ENCODE peak calls at places on chromosomes 5 and 9, in eight cellular contexts. One of them, this sample, is unnamed.

GRCh38 chr5:135085936-135086235 is 51.9 kb upstream of the PITX1 start:
- DNase-seq in stimulated activated CD8-positive, alpha-beta memory T cell treated with anti-CD3 and anti-CD28 coated beads, Interleukin-12 subunit alpha, Interleukin-12 subunit beta, amount 100 ng/mL, for 1 hour: no peak
- DNase-seq in HS-5: no peak
- DNase-seq in stimulated activated CD4-positive, alpha-beta T cell treated with anti-CD3 and anti-CD28 coated beads, Interleukin-1b, Interleukin-23, amount 100 ng/mL, for 24 hours: no peak
- DNase-seq in activated CD8-positive, alpha-beta memory T cell treated with anti-CD3 and anti-CD28 coated beads for 24 hours: no peak
- DNase-seq in NCI-H1105 treated with DMSO at 0.1 percent for 48 hours: no peak
- DNase-seq in NCI-H1048: no peak
- DNase-seq in KG1: no peak
- DNase-seq in this sample: no peak

GRCh38 chr5:32230356-32231099 is 56.4 kb upstream of the GOLPH3 start:
- DNase-seq in stimulated activated CD8-positive, alpha-beta memory T cell treated with anti-CD3 and anti-CD28 coated beads, Interleukin-12 subunit alpha, Interleukin-12 subunit beta, amount 100 ng/mL, for 1 hour: no peak
- DNase-seq in HS-5: no peak
- DNase-seq in stimulated activated CD4-positive, alpha-beta T cell treated with anti-CD3 and anti-CD28 coated beads, Interleukin-1b, Interleukin-23, amount 100 ng/mL, for 24 hours: no peak
- DNase-seq in activated CD8-positive, alpha-beta memory T cell treated with anti-CD3 and anti-CD28 coated beads for 24 hours: no peak
- DNase-seq in NCI-H1105 treated with DMSO at 0.1 percent for 48 hours: peak; percentile 5
- DNase-seq in NCI-H1048: no peak
- DNase-seq in KG1: no peak
- DNase-seq in this sample: no peak

GRCh38 chr5:96026334-96027065 is 64.8 kb upstream of the ELL2 start:
- DNase-seq in stimulated activated CD8-positive, alpha-beta memory T cell treated with anti-CD3 and anti-CD28 coated beads, Interleukin-12 subunit alpha, Interleukin-12 subunit beta, amount 100 ng/mL, for 1 hour: no peak
- DNase-seq in HS-5: peak; percentile 65
- DNase-seq in stimulated activated CD4-positive, alpha-beta T cell treated with anti-CD3 and anti-CD28 coated beads, Interleukin-1b, Interleukin-23, amount 100 ng/mL, for 24 hours: no peak
- DNase-seq in activated CD8-positive, alpha-beta memory T cell treated with anti-CD3 and anti-CD28 coated beads for 24 hours: no peak
- DNase-seq in NCI-H1105 treated with DMSO at 0.1 percent for 48 hours: no peak
- DNase-seq in NCI-H1048: no peak
- DNase-seq in KG1: no peak
- DNase-seq in this sample: peak; percentile 34

GRCh38 chr5:95543017-95543705 is 11.6 kb downstream of the SKIC3 start:
- DNase-seq in stimulated activated CD8-positive, alpha-beta memory T cell treated with anti-CD3 and anti-CD28 coated beads, Interleukin-12 subunit alpha, Interleukin-12 subunit beta, amount 100 ng/mL, for 1 hour: no peak
- DNase-seq in HS-5: no peak
- DNase-seq in stimulated activated CD4-positive, alpha-beta T cell treated with anti-CD3 and anti-CD28 coated beads, Interleukin-1b, Interleukin-23, amount 100 ng/mL, for 24 hours: no peak
- DNase-seq in activated CD8-positive, alpha-beta memory T cell treated with anti-CD3 and anti-CD28 coated beads for 24 hours: no peak
- DNase-seq in NCI-H1105 treated with DMSO at 0.1 percent for 48 hours: peak; percentile 22
- DNase-seq in NCI-H1048: no peak
- DNase-seq in KG1: no peak
- DNase-seq in this sample: no peak

GRCh38 chr5:126975791-126976190 is 54.6 kb downstream of the MARCHF3 start:
- DNase-seq in stimulated activated CD8-positive, alpha-beta memory T cell treated with anti-CD3 and anti-CD28 coated beads, Interleukin-12 subunit alpha, Interleukin-12 subunit beta, amount 100 ng/mL, for 1 hour: no peak
- DNase-seq in HS-5: no peak
- DNase-seq in stimulated activated CD4-positive, alpha-beta T cell treated with anti-CD3 and anti-CD28 coated beads, Interleukin-1b, Interleukin-23, amount 100 ng/mL, for 24 hours: no peak
- DNase-seq in activated CD8-positive, alpha-beta memory T cell treated with anti-CD3 and anti-CD28 coated beads for 24 hours: no peak
- DNase-seq in NCI-H1105 treated with DMSO at 0.1 percent for 48 hours: no peak
- DNase-seq in NCI-H1048: no peak
- DNase-seq in KG1: no peak
- DNase-seq in this sample: no peak

GRCh38 chr5:74085782-74086181 is 459.8 kb downstream of the ARHGEF28 start:
- DNase-seq in stimulated activated CD8-positive, alpha-beta memory T cell treated with anti-CD3 and anti-CD28 coated beads, Interleukin-12 subunit alpha, Interleukin-12 subunit beta, amount 100 ng/mL, for 1 hour: no peak
- DNase-seq in HS-5: no peak
- DNase-seq in stimulated activated CD4-positive, alpha-beta T cell treated with anti-CD3 and anti-CD28 coated beads, Interleukin-1b, Interleukin-23, amount 100 ng/mL, for 24 hours: no peak
- DNase-seq in activated CD8-positive, alpha-beta memory T cell treated with anti-CD3 and anti-CD28 coated beads for 24 hours: no peak
- DNase-seq in NCI-H1105 treated with DMSO at 0.1 percent for 48 hours: no peak
- DNase-seq in NCI-H1048: no peak
- DNase-seq in KG1: no peak
- DNase-seq in this sample: no peak

GRCh38 chr5:86880785-86881492 is 263.2 kb downstream of the COX7C start:
- DNase-seq in stimulated activated CD8-positive, alpha-beta memory T cell treated with anti-CD3 and anti-CD28 coated beads, Interleukin-12 subunit alpha, Interleukin-12 subunit beta, amount 100 ng/mL, for 1 hour: peak; percentile 2
- DNase-seq in HS-5: peak; percentile 71
- DNase-seq in stimulated activated CD4-positive, alpha-beta T cell treated with anti-CD3 and anti-CD28 coated beads, Interleukin-1b, Interleukin-23, amount 100 ng/mL, for 24 hours: peak; percentile 6
- DNase-seq in activated CD8-positive, alpha-beta memory T cell treated with anti-CD3 and anti-CD28 coated beads for 24 hours: no peak
- DNase-seq in NCI-H1105 treated with DMSO at 0.1 percent for 48 hours: peak; percentile 61
- DNase-seq in NCI-H1048: peak; percentile 13
- DNase-seq in KG1: no peak
- DNase-seq in this sample: peak; percentile 69

GRCh38 chr5:146565764-146566163 is 49.8 kb upstream of the GPR151 start:
- DNase-seq in stimulated activated CD8-positive, alpha-beta memory T cell treated with anti-CD3 and anti-CD28 coated beads, Interleukin-12 subunit alpha, Interleukin-12 subunit beta, amount 100 ng/mL, for 1 hour: peak; percentile 19
- DNase-seq in HS-5: peak; percentile 40
- DNase-seq in stimulated activated CD4-positive, alpha-beta T cell treated with anti-CD3 and anti-CD28 coated beads, Interleukin-1b, Interleukin-23, amount 100 ng/mL, for 24 hours: peak; percentile 8
- DNase-seq in activated CD8-positive, alpha-beta memory T cell treated with anti-CD3 and anti-CD28 coated beads for 24 hours: peak; percentile 71
- DNase-seq in NCI-H1105 treated with DMSO at 0.1 percent for 48 hours: peak; percentile 25
- DNase-seq in NCI-H1048: no peak
- DNase-seq in KG1: no peak
- DNase-seq in this sample: peak; percentile 3

GRCh38 chr5:58459860-58460726 is at the start of gene PLK2:
- DNase-seq in stimulated activated CD8-positive, alpha-beta memory T cell treated with anti-CD3 and anti-CD28 coated beads, Interleukin-12 subunit alpha, Interleukin-12 subunit beta, amount 100 ng/mL, for 1 hour: peak; percentile 84
- DNase-seq in HS-5: peak; percentile 76
- DNase-seq in stimulated activated CD4-positive, alpha-beta T cell treated with anti-CD3 and anti-CD28 coated beads, Interleukin-1b, Interleukin-23, amount 100 ng/mL, for 24 hours: peak; percentile 82
- DNase-seq in activated CD8-positive, alpha-beta memory T cell treated with anti-CD3 and anti-CD28 coated beads for 24 hours: peak; percentile 98
- DNase-seq in NCI-H1105 treated with DMSO at 0.1 percent for 48 hours: no peak
- DNase-seq in NCI-H1048: peak; percentile 68
- DNase-seq in KG1: peak; percentile 68
- DNase-seq in this sample: peak; percentile 93

GRCh38 chr5:131635755-131636479 is 888 bp upstream of the RAPGEF6 start:
- DNase-seq in stimulated activated CD8-positive, alpha-beta memory T cell treated with anti-CD3 and anti-CD28 coated beads, Interleukin-12 subunit alpha, Interleukin-12 subunit beta, amount 100 ng/mL, for 1 hour: no peak
- DNase-seq in HS-5: no peak
- DNase-seq in stimulated activated CD4-positive, alpha-beta T cell treated with anti-CD3 and anti-CD28 coated beads, Interleukin-1b, Interleukin-23, amount 100 ng/mL, for 24 hours: no peak
- DNase-seq in activated CD8-positive, alpha-beta memory T cell treated with anti-CD3 and anti-CD28 coated beads for 24 hours: no peak
- DNase-seq in NCI-H1105 treated with DMSO at 0.1 percent for 48 hours: peak; percentile 39
- DNase-seq in NCI-H1048: no peak
- DNase-seq in KG1: no peak
- DNase-seq in this sample: no peak

GRCh38 chr9:95461448-95462381 is 55.1 kb downstream of the PTCH1 start:
- DNase-seq in stimulated activated CD8-positive, alpha-beta memory T cell treated with anti-CD3 and anti-CD28 coated beads, Interleukin-12 subunit alpha, Interleukin-12 subunit beta, amount 100 ng/mL, for 1 hour: no peak
- DNase-seq in HS-5: no peak
- DNase-seq in stimulated activated CD4-positive, alpha-beta T cell treated with anti-CD3 and anti-CD28 coated beads, Interleukin-1b, Interleukin-23, amount 100 ng/mL, for 24 hours: no peak
- DNase-seq in activated CD8-positive, alpha-beta memory T cell treated with anti-CD3 and anti-CD28 coated beads for 24 hours: no peak
- DNase-seq in NCI-H1105 treated with DMSO at 0.1 percent for 48 hours: no peak
- DNase-seq in NCI-H1048: no peak
- DNase-seq in KG1: no peak
- DNase-seq in this sample: no peak

GRCh38 chr9:13279284-13280162 is at the start of gene MPDZ:
- DNase-seq in stimulated activated CD8-positive, alpha-beta memory T cell treated with anti-CD3 and anti-CD28 coated beads, Interleukin-12 subunit alpha, Interleukin-12 subunit beta, amount 100 ng/mL, for 1 hour: no peak
- DNase-seq in HS-5: no peak
- DNase-seq in stimulated activated CD4-positive, alpha-beta T cell treated with anti-CD3 and anti-CD28 coated beads, Interleukin-1b, Interleukin-23, amount 100 ng/mL, for 24 hours: no peak
- DNase-seq in activated CD8-positive, alpha-beta memory T cell treated with anti-CD3 and anti-CD28 coated beads for 24 hours: no peak
- DNase-seq in NCI-H1105 treated with DMSO at 0.1 percent for 48 hours: peak; percentile 72
- DNase-seq in NCI-H1048: peak; percentile 19
- DNase-seq in KG1: no peak
- DNase-seq in this sample: no peak

GRCh38 chr5:129652353-129653138 is 95.3 kb upstream of the MINAR2 start:
- DNase-seq in stimulated activated CD8-positive, alpha-beta memory T cell treated with anti-CD3 and anti-CD28 coated beads, Interleukin-12 subunit alpha, Interleukin-12 subunit beta, amount 100 ng/mL, for 1 hour: no peak
- DNase-seq in HS-5: peak; percentile 13
- DNase-seq in stimulated activated CD4-positive, alpha-beta T cell treated with anti-CD3 and anti-CD28 coated beads, Interleukin-1b, Interleukin-23, amount 100 ng/mL, for 24 hours: no peak
- DNase-seq in activated CD8-positive, alpha-beta memory T cell treated with anti-CD3 and anti-CD28 coated beads for 24 hours: no peak
- DNase-seq in NCI-H1105 treated with DMSO at 0.1 percent for 48 hours: no peak
- DNase-seq in NCI-H1048: no peak
- DNase-seq in KG1: no peak
- DNase-seq in this sample: no peak

GRCh38 chr5:141565826-141566575 is 52.8 kb downstream of the DIAPH1 start:
- DNase-seq in stimulated activated CD8-positive, alpha-beta memory T cell treated with anti-CD3 and anti-CD28 coated beads, Interleukin-12 subunit alpha, Interleukin-12 subunit beta, amount 100 ng/mL, for 1 hour: no peak
- DNase-seq in HS-5: peak; percentile 53
- DNase-seq in stimulated activated CD4-positive, alpha-beta T cell treated with anti-CD3 and anti-CD28 coated beads, Interleukin-1b, Interleukin-23, amount 100 ng/mL, for 24 hours: no peak
- DNase-seq in activated CD8-positive, alpha-beta memory T cell treated with anti-CD3 and anti-CD28 coated beads for 24 hours: no peak
- DNase-seq in NCI-H1105 treated with DMSO at 0.1 percent for 48 hours: no peak
- DNase-seq in NCI-H1048: no peak
- DNase-seq in KG1: no peak
- DNase-seq in this sample: no peak

GRCh38 chr5:80238778-80239679 is 16.8 kb downstream of the SERINC5 start:
- DNase-seq in stimulated activated CD8-positive, alpha-beta memory T cell treated with anti-CD3 and anti-CD28 coated beads, Interleukin-12 subunit alpha, Interleukin-12 subunit beta, amount 100 ng/mL, for 1 hour: no peak
- DNase-seq in HS-5: no peak
- DNase-seq in stimulated activated CD4-positive, alpha-beta T cell treated with anti-CD3 and anti-CD28 coated beads, Interleukin-1b, Interleukin-23, amount 100 ng/mL, for 24 hours: no peak
- DNase-seq in activated CD8-positive, alpha-beta memory T cell treated with anti-CD3 and anti-CD28 coated beads for 24 hours: no peak
- DNase-seq in NCI-H1105 treated with DMSO at 0.1 percent for 48 hours: peak; percentile 38
- DNase-seq in NCI-H1048: no peak
- DNase-seq in KG1: no peak
- DNase-seq in this sample: no peak

GRCh38 chr5:5066276-5067186 is 73.6 kb upstream of the ADAMTS16 start:
- DNase-seq in stimulated activated CD8-positive, alpha-beta memory T cell treated with anti-CD3 and anti-CD28 coated beads, Interleukin-12 subunit alpha, Interleukin-12 subunit beta, amount 100 ng/mL, for 1 hour: no peak
- DNase-seq in HS-5: no peak
- DNase-seq in stimulated activated CD4-positive, alpha-beta T cell treated with anti-CD3 and anti-CD28 coated beads, Interleukin-1b, Interleukin-23, amount 100 ng/mL, for 24 hours: no peak
- DNase-seq in activated CD8-positive, alpha-beta memory T cell treated with anti-CD3 and anti-CD28 coated beads for 24 hours: no peak
- DNase-seq in NCI-H1105 treated with DMSO at 0.1 percent for 48 hours: peak; percentile 4
- DNase-seq in NCI-H1048: no peak
- DNase-seq in KG1: no peak
- DNase-seq in this sample: no peak

GRCh38 chr5:74304536-74304935 is 336.0 kb downstream of the ENC1 start:
- DNase-seq in stimulated activated CD8-positive, alpha-beta memory T cell treated with anti-CD3 and anti-CD28 coated beads, Interleukin-12 subunit alpha, Interleukin-12 subunit beta, amount 100 ng/mL, for 1 hour: no peak
- DNase-seq in HS-5: no peak
- DNase-seq in stimulated activated CD4-positive, alpha-beta T cell treated with anti-CD3 and anti-CD28 coated beads, Interleukin-1b, Interleukin-23, amount 100 ng/mL, for 24 hours: no peak
- DNase-seq in activated CD8-positive, alpha-beta memory T cell treated with anti-CD3 and anti-CD28 coated beads for 24 hours: no peak
- DNase-seq in NCI-H1105 treated with DMSO at 0.1 percent for 48 hours: no peak
- DNase-seq in NCI-H1048: no peak
- DNase-seq in KG1: no peak
- DNase-seq in this sample: no peak

GRCh38 chr5:28632607-28633006 is 1594.2 kb upstream of the CDH9 start:
- DNase-seq in stimulated activated CD8-positive, alpha-beta memory T cell treated with anti-CD3 and anti-CD28 coated beads, Interleukin-12 subunit alpha, Interleukin-12 subunit beta, amount 100 ng/mL, for 1 hour: no peak
- DNase-seq in HS-5: no peak
- DNase-seq in stimulated activated CD4-positive, alpha-beta T cell treated with anti-CD3 and anti-CD28 coated beads, Interleukin-1b, Interleukin-23, amount 100 ng/mL, for 24 hours: no peak
- DNase-seq in activated CD8-positive, alpha-beta memory T cell treated with anti-CD3 and anti-CD28 coated beads for 24 hours: no peak
- DNase-seq in NCI-H1105 treated with DMSO at 0.1 percent for 48 hours: no peak
- DNase-seq in NCI-H1048: no peak
- DNase-seq in KG1: no peak
- DNase-seq in this sample: no peak

GRCh38 chr5:120516799-120517198 is 52.7 kb downstream of the PRR16 start:
- DNase-seq in stimulated activated CD8-positive, alpha-beta memory T cell treated with anti-CD3 and anti-CD28 coated beads, Interleukin-12 subunit alpha, Interleukin-12 subunit beta, amount 100 ng/mL, for 1 hour: no peak
- DNase-seq in HS-5: peak; percentile 42
- DNase-seq in stimulated activated CD4-positive, alpha-beta T cell treated with anti-CD3 and anti-CD28 coated beads, Interleukin-1b, Interleukin-23, amount 100 ng/mL, for 24 hours: no peak
- DNase-seq in activated CD8-positive, alpha-beta memory T cell treated with anti-CD3 and anti-CD28 coated beads for 24 hours: no peak
- DNase-seq in NCI-H1105 treated with DMSO at 0.1 percent for 48 hours: no peak
- DNase-seq in NCI-H1048: no peak
- DNase-seq in KG1: no peak
- DNase-seq in this sample: no peak

GRCh38 chr9:107492381-107492780 is 2.8 kb upstream of the KLF4 start:
- DNase-seq in stimulated activated CD8-positive, alpha-beta memory T cell treated with anti-CD3 and anti-CD28 coated beads, Interleukin-12 subunit alpha, Interleukin-12 subunit beta, amount 100 ng/mL, for 1 hour: no peak
- DNase-seq in HS-5: no peak
- DNase-seq in stimulated activated CD4-positive, alpha-beta T cell treated with anti-CD3 and anti-CD28 coated beads, Interleukin-1b, Interleukin-23, amount 100 ng/mL, for 24 hours: no peak
- DNase-seq in activated CD8-positive, alpha-beta memory T cell treated with anti-CD3 and anti-CD28 coated beads for 24 hours: no peak
- DNase-seq in NCI-H1105 treated with DMSO at 0.1 percent for 48 hours: no peak
- DNase-seq in NCI-H1048: no peak
- DNase-seq in KG1: no peak
- DNase-seq in this sample: no peak

GRCh38 chr5:64759960-64760695 is 8.4 kb downstream of the SREK1IP1 start:
- DNase-seq in stimulated activated CD8-positive, alpha-beta memory T cell treated with anti-CD3 and anti-CD28 coated beads, Interleukin-12 subunit alpha, Interleukin-12 subunit beta, amount 100 ng/mL, for 1 hour: no peak
- DNase-seq in HS-5: no peak
- DNase-seq in stimulated activated CD4-positive, alpha-beta T cell treated with anti-CD3 and anti-CD28 coated beads, Interleukin-1b, Interleukin-23, amount 100 ng/mL, for 24 hours: no peak
- DNase-seq in activated CD8-positive, alpha-beta memory T cell treated with anti-CD3 and anti-CD28 coated beads for 24 hours: no peak
- DNase-seq in NCI-H1105 treated with DMSO at 0.1 percent for 48 hours: peak; percentile 7
- DNase-seq in NCI-H1048: no peak
- DNase-seq in KG1: no peak
- DNase-seq in this sample: no peak

GRCh38 chr5:169763437-169764301 is 126.6 kb downstream of the DOCK2 start:
- DNase-seq in stimulated activated CD8-positive, alpha-beta memory T cell treated with anti-CD3 and anti-CD28 coated beads, Interleukin-12 subunit alpha, Interleukin-12 subunit beta, amount 100 ng/mL, for 1 hour: no peak
- DNase-seq in HS-5: no peak
- DNase-seq in stimulated activated CD4-positive, alpha-beta T cell treated with anti-CD3 and anti-CD28 coated beads, Interleukin-1b, Interleukin-23, amount 100 ng/mL, for 24 hours: no peak
- DNase-seq in activated CD8-positive, alpha-beta memory T cell treated with anti-CD3 and anti-CD28 coated beads for 24 hours: no peak
- DNase-seq in NCI-H1105 treated with DMSO at 0.1 percent for 48 hours: no peak
- DNase-seq in NCI-H1048: no peak
- DNase-seq in KG1: no peak
- DNase-seq in this sample: no peak

GRCh38 chr9:22307013-22307711 is 139.5 kb upstream of the DMRTA1 start:
- DNase-seq in stimulated activated CD8-positive, alpha-beta memory T cell treated with anti-CD3 and anti-CD28 coated beads, Interleukin-12 subunit alpha, Interleukin-12 subunit beta, amount 100 ng/mL, for 1 hour: no peak
- DNase-seq in HS-5: peak; percentile 38
- DNase-seq in stimulated activated CD4-positive, alpha-beta T cell treated with anti-CD3 and anti-CD28 coated beads, Interleukin-1b, Interleukin-23, amount 100 ng/mL, for 24 hours: no peak
- DNase-seq in activated CD8-positive, alpha-beta memory T cell treated with anti-CD3 and anti-CD28 coated beads for 24 hours: no peak
- DNase-seq in NCI-H1105 treated with DMSO at 0.1 percent for 48 hours: peak; percentile 54
- DNase-seq in NCI-H1048: no peak
- DNase-seq in KG1: no peak
- DNase-seq in this sample: peak; percentile 13

GRCh38 chr5:172439785-172440480 is 14.4 kb downstream of the SH3PXD2B start:
- DNase-seq in stimulated activated CD8-positive, alpha-beta memory T cell treated with anti-CD3 and anti-CD28 coated beads, Interleukin-12 subunit alpha, Interleukin-12 subunit beta, amount 100 ng/mL, for 1 hour: no peak
- DNase-seq in HS-5: no peak
- DNase-seq in stimulated activated CD4-positive, alpha-beta T cell treated with anti-CD3 and anti-CD28 coated beads, Interleukin-1b, Interleukin-23, amount 100 ng/mL, for 24 hours: no peak
- DNase-seq in activated CD8-positive, alpha-beta memory T cell treated with anti-CD3 and anti-CD28 coated beads for 24 hours: no peak
- DNase-seq in NCI-H1105 treated with DMSO at 0.1 percent for 48 hours: no peak
- DNase-seq in NCI-H1048: no peak
- DNase-seq in KG1: no peak
- DNase-seq in this sample: no peak

GRCh38 chr5:134145779-134146581 is 30.8 kb downstream of the SKP1 start:
- DNase-seq in stimulated activated CD8-positive, alpha-beta memory T cell treated with anti-CD3 and anti-CD28 coated beads, Interleukin-12 subunit alpha, Interleukin-12 subunit beta, amount 100 ng/mL, for 1 hour: peak; percentile 73
- DNase-seq in HS-5: peak; percentile 50
- DNase-seq in stimulated activated CD4-positive, alpha-beta T cell treated with anti-CD3 and anti-CD28 coated beads, Interleukin-1b, Interleukin-23, amount 100 ng/mL, for 24 hours: peak; percentile 75
- DNase-seq in activated CD8-positive, alpha-beta memory T cell treated with anti-CD3 and anti-CD28 coated beads for 24 hours: peak; percentile 95
- DNase-seq in NCI-H1105 treated with DMSO at 0.1 percent for 48 hours: peak; percentile 1
- DNase-seq in NCI-H1048: peak; percentile 14
- DNase-seq in KG1: no peak
- DNase-seq in this sample: no peak

GRCh38 chr5:175032741-175033151 is 308.4 kb downstream of the MSX2 start:
- DNase-seq in stimulated activated CD8-positive, alpha-beta memory T cell treated with anti-CD3 and anti-CD28 coated beads, Interleukin-12 subunit alpha, Interleukin-12 subunit beta, amount 100 ng/mL, for 1 hour: no peak
- DNase-seq in HS-5: no peak
- DNase-seq in stimulated activated CD4-positive, alpha-beta T cell treated with anti-CD3 and anti-CD28 coated beads, Interleukin-1b, Interleukin-23, amount 100 ng/mL, for 24 hours: no peak
- DNase-seq in activated CD8-positive, alpha-beta memory T cell treated with anti-CD3 and anti-CD28 coated beads for 24 hours: no peak
- DNase-seq in NCI-H1105 treated with DMSO at 0.1 percent for 48 hours: no peak
- DNase-seq in NCI-H1048: no peak
- DNase-seq in KG1: no peak
- DNase-seq in this sample: no peak

GRCh38 chr9:20364954-20365353 is 257.3 kb downstream of the MLLT3 start:
- DNase-seq in stimulated activated CD8-positive, alpha-beta memory T cell treated with anti-CD3 and anti-CD28 coated beads, Interleukin-12 subunit alpha, Interleukin-12 subunit beta, amount 100 ng/mL, for 1 hour: no peak
- DNase-seq in HS-5: no peak
- DNase-seq in stimulated activated CD4-positive, alpha-beta T cell treated with anti-CD3 and anti-CD28 coated beads, Interleukin-1b, Interleukin-23, amount 100 ng/mL, for 24 hours: no peak
- DNase-seq in activated CD8-positive, alpha-beta memory T cell treated with anti-CD3 and anti-CD28 coated beads for 24 hours: no peak
- DNase-seq in NCI-H1105 treated with DMSO at 0.1 percent for 48 hours: no peak
- DNase-seq in NCI-H1048: no peak
- DNase-seq in KG1: no peak
- DNase-seq in this sample: no peak

This sample was measured in AG04450.